ENCODE peak calls at places on chromosomes 6 and 20, in nine cellular contexts. L is foreskin fibroblast; D is fibroblast of lung; T is IMR-90; E is GM23338; I is psoas muscle; Q is retinal pigment epithelial cell; B is CD8-positive, alpha-beta T cell; N is right cardiac atrium. R is an unnamed sample.
A peak's percentile ranks its signal among the peaks of the same experiment; 100 is the strongest.

GRCh38 chr20:4082406-4083102 is 67.2 kb upstream of the RNF24 start:
- DNase-seq in Q (no peak), N (peak; percentile 63), T (peak; percentile 82), D (peak; percentile 86), I (no peak), E (peak; percentile 87), B (peak; percentile 26), L (peak; percentile 77), R (no peak)

GRCh38 chr6:33313105-33313708 is 671 bp downstream of the TAPBP start:
- DNase-seq in D (peak; percentile 27), B (no peak), E (peak; percentile 75), Q (no peak), T (peak; percentile 31), L (peak; percentile 65), I (peak; percentile 53), N (peak; percentile 54), R (no peak)

GRCh38 chr6:52304917-52305316 is 20.4 kb upstream of the MCM3 start:
- DNase-seq in Q (no peak), D (peak; percentile 11), B (no peak), T (peak; percentile 34), I (no peak), N (no peak), E (no peak), L (peak; percentile 26), R (no peak)

GRCh38 chr6:76684881-76685280 is 612.4 kb upstream of the IMPG1 start:
- DNase-seq in T (peak; percentile 2), D (peak; percentile 1), N (no peak), I (no peak), E (peak; percentile 74), L (peak; percentile 2), Q (no peak), B (no peak), R (no peak)

GRCh38 chr20:4601630-4602296 is 119.9 kb upstream of the PRND start:
- DNase-seq in Q (peak; percentile 91), E (no peak), I (no peak), B (no peak), N (peak; percentile 59), D (peak; percentile 43), L (peak; percentile 69), T (no peak), R (no peak)

GRCh38 chr6:169859978-169860703 is 108.7 kb downstream of the ERMARD start:
- DNase-seq in I (no peak), T (no peak), B (no peak), N (no peak), E (no peak), Q (no peak), L (no peak), D (no peak), R (no peak)

GRCh38 chr20:48736231-48736630 is 91.6 kb downstream of the PREX1 start:
- DNase-seq in N (no peak), L (peak; percentile 50), B (no peak), T (peak; percentile 8), Q (no peak), E (no peak), D (no peak), I (no peak), R (no peak)

GRCh38 chr20:45070932-45071632 is 29.8 kb downstream of the KCNS1 start:
- DNase-seq in I (no peak), D (peak; percentile 48), T (peak; percentile 26), Q (no peak), E (no peak), L (peak; percentile 74), B (no peak), N (no peak), R (no peak)

GRCh38 chr6:159043986-159044385 is 805 bp downstream of the TAGAP start:
- DNase-seq in I (no peak), B (no peak), T (no peak), D (no peak), Q (no peak), N (no peak), L (no peak), E (no peak), R (no peak)
- H3K4me3 ChIP-seq in I (peak overlapping the region; percentile 49), B (peak overlapping the region; percentile 63), T (no peak overlapping the region), D (no peak overlapping the region), Q (no peak overlapping the region), N (peak overlapping the region; percentile 48), L (no peak overlapping the region), E (no peak overlapping the region), R (no peak overlapping the region)

GRCh38 chr6:125534430-125535263 is 214.8 kb upstream of the HEY2 start:
- DNase-seq in N (no peak), E (no peak), Q (no peak), L (no peak), B (no peak), D (no peak), T (no peak), I (no peak), R (no peak)

GRCh38 chr6:125528614-125529013 is 220.8 kb upstream of the HEY2 start:
- DNase-seq in D (no peak), T (no peak), Q (no peak), N (no peak), B (no peak), L (no peak), I (no peak), E (peak; percentile 84), R (no peak)

GRCh38 chr6:125529061-125529460 is 220.4 kb upstream of the HEY2 start:
- DNase-seq in L (no peak), T (no peak), E (peak; percentile 42), B (no peak), N (no peak), I (no peak), D (no peak), Q (no peak), R (no peak)

GRCh38 chr6:125537090-125537489 is 212.3 kb upstream of the HEY2 start:
- DNase-seq in T (no peak), L (no peak), E (no peak), Q (no peak), N (no peak), B (no peak), I (no peak), D (no peak), R (no peak)

DNA sequence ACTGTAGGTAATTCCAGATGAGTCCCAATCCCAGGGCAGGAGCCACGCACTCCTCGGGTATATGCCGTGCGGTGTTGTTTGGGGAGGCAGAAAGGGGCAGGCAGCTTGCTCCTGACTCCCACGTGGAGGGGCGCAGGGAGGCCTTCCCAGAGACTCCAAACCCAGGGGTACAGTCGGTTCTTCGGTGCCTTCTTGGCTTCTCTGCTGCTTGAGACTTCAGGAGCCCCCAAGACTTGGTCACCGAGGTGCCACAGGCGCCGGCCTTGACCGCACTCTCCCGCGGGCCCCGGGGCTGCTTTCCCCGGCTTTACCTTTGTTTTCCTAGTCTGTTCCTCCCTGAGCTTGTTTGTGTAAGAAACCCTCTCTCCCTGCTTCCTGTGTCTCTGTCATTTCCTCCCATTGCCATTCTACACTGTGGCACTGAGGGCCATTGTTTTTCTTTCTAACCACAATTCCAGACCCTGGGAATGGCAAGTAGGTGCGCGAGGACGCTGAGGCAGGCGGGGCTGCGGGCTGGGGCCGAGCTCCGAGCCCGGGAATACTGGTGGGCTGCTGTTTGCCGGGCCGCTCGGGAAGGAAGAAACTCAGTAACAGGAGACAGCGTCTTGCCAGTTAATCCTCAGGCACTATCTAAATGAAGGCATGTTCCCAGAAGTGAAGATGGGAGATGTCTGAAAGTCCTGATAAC is 215.6 kb upstream of the HEY2 start:
- DNase-seq in Q (no peak), N (no peak), L (no peak), T (no peak), B (no peak), D (no peak), E (peak; percentile 64), I (no peak), R (no peak)
- H3K4me3 ChIP-seq in Q (peak overlapping the region; percentile 28), N (no peak overlapping the region), L (no peak overlapping the region), T (no peak overlapping the region), B (no peak overlapping the region), D (no peak overlapping the region), E (peak overlapping the region; percentile 21), I (peak overlapping the region; percentile 43), R (peak overlapping the region; percentile 48)

GRCh38 chr6:142884214-142885035 is 60.6 kb downstream of the HIVEP2 start:
- DNase-seq in E (peak; percentile 24), B (no peak), D (no peak), T (no peak), I (no peak), Q (no peak), N (no peak), L (no peak), R (no peak)

GRCh38 chr6:142888461-142888860 is 56.5 kb downstream of the HIVEP2 start:
- DNase-seq in L (no peak), D (no peak), T (no peak), I (no peak), Q (no peak), B (no peak), N (no peak), E (no peak), R (no peak)

GRCh38 chr6:142887534-142887933 is 57.4 kb downstream of the HIVEP2 start:
- DNase-seq in D (no peak), B (no peak), L (no peak), T (no peak), N (no peak), I (no peak), E (no peak), Q (no peak), R (no peak)

GRCh38 chr6:142885182-142885867 is 59.7 kb downstream of the HIVEP2 start:
- DNase-seq in B (peak; percentile 13), I (no peak), E (peak; percentile 91), N (no peak), T (peak; percentile 99), Q (peak; percentile 100), D (peak; percentile 97), L (peak; percentile 92), R (peak; percentile 100)

GRCh38 chr6:142886431-142887170 is 58.4 kb downstream of the HIVEP2 start:
- DNase-seq in I (no peak), T (peak; percentile 69), N (no peak), B (no peak), E (peak; percentile 11), Q (peak; percentile 44), L (peak; percentile 64), D (peak; percentile 75), R (peak; percentile 72)
- H3K4me3 ChIP-seq in I (no peak overlapping the region), T (no peak overlapping the region), N (no peak overlapping the region), B (no peak overlapping the region), E (no peak overlapping the region), Q (no peak overlapping the region), L (no peak overlapping the region), D (no peak overlapping the region), R (no peak overlapping the region)

GRCh38 chr6:121520337-121521163 is 85.1 kb downstream of the GJA1 start:
- DNase-seq in Q (peak; percentile 55), L (peak; percentile 84), E (peak; percentile 50), T (peak; percentile 89), B (no peak), N (no peak), I (no peak), D (peak; percentile 58), R (peak; percentile 97)

GRCh38 chr6:121523628-121524027 is 88.2 kb downstream of the GJA1 start:
- DNase-seq in D (peak; percentile 16), E (peak; percentile 36), I (no peak), N (no peak), L (peak; percentile 28), Q (no peak), T (peak; percentile 14), B (no peak), R (no peak)

GRCh38 chr6:121522265-121522664 is 86.8 kb downstream of the GJA1 start:
- DNase-seq in N (no peak), B (no peak), D (peak; percentile 89), I (no peak), E (no peak), T (peak; percentile 96), Q (peak; percentile 68), L (peak; percentile 97), R (peak; percentile 81)

GRCh38 chr6:121521164-121521555 is 85.7 kb downstream of the GJA1 start:
- DNase-seq in D (no peak), N (no peak), I (no peak), B (no peak), Q (no peak), E (peak; percentile 24), L (no peak), T (peak; percentile 0), R (no peak)

DNA sequence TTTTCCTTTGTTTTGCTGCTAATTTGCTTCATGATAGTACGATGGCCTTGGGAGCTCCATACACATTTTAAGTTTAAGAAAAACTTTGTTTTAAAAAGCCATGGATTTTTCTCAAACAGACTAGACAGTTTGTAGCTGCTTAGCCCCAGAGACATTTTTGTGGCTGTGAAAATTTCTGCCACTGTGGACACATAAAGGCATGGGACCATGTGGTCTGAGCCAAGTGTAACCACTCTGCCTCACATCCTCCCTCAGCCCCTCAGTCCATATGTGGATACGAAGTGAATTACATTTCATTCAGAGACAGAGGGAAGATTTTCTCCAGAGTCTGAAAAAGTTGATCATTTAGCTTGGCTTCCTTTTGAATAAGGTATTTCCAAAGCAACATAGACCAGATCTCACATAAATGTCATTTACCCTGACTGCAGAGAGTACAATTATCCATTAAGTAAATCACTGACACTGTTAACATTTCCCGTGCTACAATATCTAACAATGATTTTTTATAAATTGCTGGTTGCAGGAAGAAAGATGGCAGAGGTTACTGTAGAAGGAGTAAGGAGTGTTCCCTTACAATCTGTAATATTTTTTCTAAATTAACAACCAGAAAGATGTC is 87.4 kb downstream of the GJA1 start:
- DNase-seq in I (no peak), T (peak; percentile 35), E (no peak), B (no peak), D (no peak), Q (no peak), L (peak; percentile 49), N (no peak), R (no peak)
- H3K4me3 ChIP-seq in I (no peak overlapping the region), T (peak overlapping the region; percentile 29), E (no peak overlapping the region), B (no peak overlapping the region), D (peak overlapping the region; percentile 25), Q (no peak overlapping the region), L (peak overlapping the region; percentile 16), N (no peak overlapping the region), R (no peak overlapping the region)

R was measured in epithelial cell of proximal tubule.